ENCODE peak calls at places on chromosomes 7 and 10, in ten cellular contexts. One of them, this sample, is unnamed.

GRCh38 chr7:55966851-55967250 is 2.5 kb downstream of the NIPSNAP2 start:
- DNase-seq in neuronal stem cell: no peak
- DNase-seq in mesendoderm: peak
- DNase-seq in H9: no peak
- DNase-seq in neural progenitor cell: no peak
- DNase-seq in OCI-LY7: no peak
- DNase-seq in HCT116: no peak
- DNase-seq in astrocyte: no peak
- DNase-seq in HepG2: no peak
- DNase-seq in fibroblast of lung: no peak
- DNase-seq in this sample: no peak

GRCh38 chr10:74460812-74461211 is 309.8 kb downstream of the ADK start:
- DNase-seq in neuronal stem cell: no peak
- DNase-seq in mesendoderm: no peak
- DNase-seq in H9: no peak
- DNase-seq in neural progenitor cell: no peak
- DNase-seq in OCI-LY7: peak
- DNase-seq in HCT116: no peak
- DNase-seq in astrocyte: peak
- DNase-seq in HepG2: no peak
- DNase-seq in fibroblast of lung: peak
- DNase-seq in this sample: no peak

GRCh38 chr7:102992820-102993531 is 80.2 kb downstream of the LRRC17 start:
- DNase-seq in neuronal stem cell: no peak
- DNase-seq in mesendoderm: no peak
- DNase-seq in H9: no peak
- DNase-seq in neural progenitor cell: no peak
- DNase-seq in OCI-LY7: no peak
- DNase-seq in HCT116: peak
- DNase-seq in astrocyte: peak
- DNase-seq in HepG2: peak
- DNase-seq in fibroblast of lung: peak
- DNase-seq in this sample: peak

GRCh38 chr10:125209591-125210373 is 49.4 kb upstream of the CTBP2 start:
- DNase-seq in neuronal stem cell: no peak
- DNase-seq in mesendoderm: no peak
- DNase-seq in H9: no peak
- DNase-seq in neural progenitor cell: no peak
- DNase-seq in OCI-LY7: no peak
- DNase-seq in HCT116: no peak
- DNase-seq in astrocyte: peak
- DNase-seq in HepG2: no peak
- DNase-seq in fibroblast of lung: peak
- DNase-seq in this sample: no peak

GRCh38 chr7:3089493-3089892 is 45.8 kb upstream of the CARD11 start:
- DNase-seq in neuronal stem cell: peak
- DNase-seq in mesendoderm: peak
- DNase-seq in H9: peak
- DNase-seq in neural progenitor cell: peak
- DNase-seq in OCI-LY7: peak
- DNase-seq in HCT116: no peak
- DNase-seq in astrocyte: no peak
- DNase-seq in HepG2: peak
- DNase-seq in fibroblast of lung: peak
- DNase-seq in this sample: peak

GRCh38 chr10:89242340-89242680 is 9.3 kb downstream of the LIPA start:
- DNase-seq in neuronal stem cell: no peak
- DNase-seq in mesendoderm: no peak
- DNase-seq in H9: no peak
- DNase-seq in neural progenitor cell: peak
- DNase-seq in OCI-LY7: no peak
- DNase-seq in HCT116: no peak
- DNase-seq in astrocyte: no peak
- DNase-seq in HepG2: peak
- DNase-seq in fibroblast of lung: no peak
- DNase-seq in this sample: no peak

GRCh38 chr7:25678215-25678614 is 449.9 kb upstream of the NPVF start:
- DNase-seq in neuronal stem cell: no peak
- DNase-seq in mesendoderm: no peak
- DNase-seq in H9: no peak
- DNase-seq in neural progenitor cell: no peak
- DNase-seq in OCI-LY7: no peak
- DNase-seq in HCT116: no peak
- DNase-seq in astrocyte: no peak
- DNase-seq in HepG2: no peak
- DNase-seq in fibroblast of lung: no peak
- DNase-seq in this sample: no peak

GRCh38 chr7:95469187-95469586 is 16.6 kb upstream of the ASB4 start:
- DNase-seq in neuronal stem cell: no peak
- DNase-seq in mesendoderm: no peak
- DNase-seq in H9: no peak
- DNase-seq in neural progenitor cell: no peak
- DNase-seq in OCI-LY7: no peak
- DNase-seq in HCT116: no peak
- DNase-seq in astrocyte: no peak
- DNase-seq in HepG2: no peak
- DNase-seq in fibroblast of lung: no peak
- DNase-seq in this sample: no peak

GRCh38 chr7:24778543-24779282 is 21.4 kb upstream of the GSDME start:
- DNase-seq in neuronal stem cell: no peak
- DNase-seq in mesendoderm: no peak
- DNase-seq in H9: no peak
- DNase-seq in neural progenitor cell: no peak
- DNase-seq in OCI-LY7: peak
- DNase-seq in HCT116: no peak
- DNase-seq in astrocyte: peak
- DNase-seq in HepG2: no peak
- DNase-seq in fibroblast of lung: peak
- DNase-seq in this sample: no peak

GRCh38 chr10:7085913-7086589 is 324.8 kb downstream of the SFMBT2 start:
- DNase-seq in neuronal stem cell: no peak
- DNase-seq in mesendoderm: peak
- DNase-seq in H9: peak
- DNase-seq in neural progenitor cell: peak
- DNase-seq in OCI-LY7: no peak
- DNase-seq in HCT116: no peak
- DNase-seq in astrocyte: peak
- DNase-seq in HepG2: no peak
- DNase-seq in fibroblast of lung: peak
- DNase-seq in this sample: peak

GRCh38 chr10:77949167-77949566 is 22.6 kb upstream of the DLG5 start:
- DNase-seq in neuronal stem cell: no peak
- DNase-seq in mesendoderm: peak
- DNase-seq in H9: peak
- DNase-seq in neural progenitor cell: peak
- DNase-seq in OCI-LY7: no peak
- DNase-seq in HCT116: peak
- DNase-seq in astrocyte: peak
- DNase-seq in HepG2: no peak
- DNase-seq in fibroblast of lung: peak
- DNase-seq in this sample: no peak

GRCh38 chr10:48494073-48494472 is 110.8 kb downstream of the ARHGAP22 start:
- DNase-seq in neuronal stem cell: no peak
- DNase-seq in mesendoderm: peak
- DNase-seq in H9: peak
- DNase-seq in neural progenitor cell: no peak
- DNase-seq in OCI-LY7: no peak
- DNase-seq in HCT116: no peak
- DNase-seq in astrocyte: no peak
- DNase-seq in HepG2: no peak
- DNase-seq in fibroblast of lung: no peak
- DNase-seq in this sample: no peak

GRCh38 chr10:111455776-111456426 is 379.1 kb downstream of the ADRA2A start:
- DNase-seq in neuronal stem cell: no peak
- DNase-seq in mesendoderm: no peak
- DNase-seq in H9: no peak
- DNase-seq in neural progenitor cell: no peak
- DNase-seq in OCI-LY7: no peak
- DNase-seq in HCT116: no peak
- DNase-seq in astrocyte: no peak
- DNase-seq in HepG2: no peak
- DNase-seq in fibroblast of lung: no peak
- DNase-seq in this sample: no peak

GRCh38 chr7:1105189-1105588 is 17.3 kb downstream of the GPER1 start:
- DNase-seq in neuronal stem cell: no peak
- DNase-seq in mesendoderm: no peak
- DNase-seq in H9: no peak
- DNase-seq in neural progenitor cell: no peak
- DNase-seq in OCI-LY7: no peak
- DNase-seq in HCT116: no peak
- DNase-seq in astrocyte: no peak
- DNase-seq in HepG2: no peak
- DNase-seq in fibroblast of lung: no peak
- DNase-seq in this sample: no peak

GRCh38 chr10:35564276-35564982 is 40.7 kb upstream of the GJD4 start:
- DNase-seq in neuronal stem cell: no peak
- DNase-seq in mesendoderm: no peak
- DNase-seq in H9: no peak
- DNase-seq in neural progenitor cell: no peak
- DNase-seq in OCI-LY7: peak
- DNase-seq in HCT116: no peak
- DNase-seq in astrocyte: peak
- DNase-seq in HepG2: no peak
- DNase-seq in fibroblast of lung: peak
- DNase-seq in this sample: no peak

GRCh38 chr10:70568781-70569495 is 33.6 kb downstream of the PRF1 start:
- DNase-seq in neuronal stem cell: no peak
- DNase-seq in mesendoderm: no peak
- DNase-seq in H9: no peak
- DNase-seq in neural progenitor cell: no peak
- DNase-seq in OCI-LY7: no peak
- DNase-seq in HCT116: no peak
- DNase-seq in astrocyte: no peak
- DNase-seq in HepG2: no peak
- DNase-seq in fibroblast of lung: no peak
- DNase-seq in this sample: no peak

GRCh38 chr10:100745882-100746412 is 565 bp downstream of the PAX2 start:
- DNase-seq in neuronal stem cell: no peak
- DNase-seq in mesendoderm: peak
- DNase-seq in H9: no peak
- DNase-seq in neural progenitor cell: peak
- DNase-seq in OCI-LY7: no peak
- DNase-seq in HCT116: no peak
- DNase-seq in astrocyte: no peak
- DNase-seq in HepG2: no peak
- DNase-seq in fibroblast of lung: no peak
- DNase-seq in this sample: peak

GRCh38 chr10:131453772-131454634 is 142.5 kb upstream of the TCERG1L start:
- DNase-seq in neuronal stem cell: peak
- DNase-seq in mesendoderm: peak
- DNase-seq in H9: peak
- DNase-seq in neural progenitor cell: peak
- DNase-seq in OCI-LY7: peak
- DNase-seq in HCT116: peak
- DNase-seq in astrocyte: no peak
- DNase-seq in HepG2: peak
- DNase-seq in fibroblast of lung: no peak
- DNase-seq in this sample: peak
- H3K4me2 ChIP-seq in neuronal stem cell: peak
- H3K4me2 ChIP-seq in mesendoderm: peak
- H3K4me2 ChIP-seq in H9: peak
- H3K4me2 ChIP-seq in neural progenitor cell: peak
- H3K4me2 ChIP-seq in OCI-LY7: no peak
- H3K4me2 ChIP-seq in HCT116: no peak
- H3K4me2 ChIP-seq in astrocyte: peak
- H3K4me2 ChIP-seq in HepG2: no peak
- H3K4me2 ChIP-seq in fibroblast of lung: no peak
- H3K4me2 ChIP-seq in this sample: no peak

GRCh38 chr7:44735403-44736165 is 13.1 kb upstream of the ZMIZ2 start:
- DNase-seq in neuronal stem cell: no peak
- DNase-seq in mesendoderm: no peak
- DNase-seq in H9: no peak
- DNase-seq in neural progenitor cell: no peak
- DNase-seq in OCI-LY7: no peak
- DNase-seq in HCT116: peak
- DNase-seq in astrocyte: peak
- DNase-seq in HepG2: peak
- DNase-seq in fibroblast of lung: peak
- DNase-seq in this sample: no peak
- H3K4me2 ChIP-seq in neuronal stem cell: no peak
- H3K4me2 ChIP-seq in mesendoderm: no peak
- H3K4me2 ChIP-seq in H9: no peak
- H3K4me2 ChIP-seq in neural progenitor cell: no peak
- H3K4me2 ChIP-seq in OCI-LY7: no peak
- H3K4me2 ChIP-seq in HCT116: peak
- H3K4me2 ChIP-seq in astrocyte: peak
- H3K4me2 ChIP-seq in HepG2: no peak
- H3K4me2 ChIP-seq in fibroblast of lung: peak
- H3K4me2 ChIP-seq in this sample: no peak

DNA sequence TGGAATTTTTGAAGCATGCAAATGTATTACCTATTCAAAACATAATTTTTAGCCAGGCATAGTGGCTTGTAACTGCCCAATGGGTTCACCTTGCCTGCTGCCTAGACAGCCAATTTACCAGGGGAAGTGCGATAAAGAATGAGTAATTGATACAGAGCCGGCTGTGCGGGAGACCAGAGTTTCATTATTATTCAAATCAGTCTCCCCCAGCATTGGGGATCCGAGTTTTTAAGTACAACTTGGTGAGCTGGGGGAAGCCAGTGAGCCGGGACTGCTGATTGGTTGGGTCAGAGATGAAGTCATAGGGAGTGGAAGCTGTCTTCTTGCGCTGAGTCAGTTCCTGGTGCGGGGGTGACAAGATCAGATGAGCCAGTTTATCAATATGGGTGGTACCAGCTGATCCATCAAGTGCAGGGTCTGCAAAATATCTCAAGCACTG is 29.1 kb upstream of the NRBF2 start:
- DNase-seq in neuronal stem cell: peak
- DNase-seq in mesendoderm: peak
- DNase-seq in H9: peak
- DNase-seq in neural progenitor cell: peak
- DNase-seq in OCI-LY7: no peak
- DNase-seq in HCT116: no peak
- DNase-seq in astrocyte: peak
- DNase-seq in HepG2: no peak
- DNase-seq in fibroblast of lung: peak
- DNase-seq in this sample: peak
- H3K4me2 ChIP-seq in neuronal stem cell: no peak
- H3K4me2 ChIP-seq in mesendoderm: no peak
- H3K4me2 ChIP-seq in H9: no peak
- H3K4me2 ChIP-seq in neural progenitor cell: peak
- H3K4me2 ChIP-seq in OCI-LY7: no peak
- H3K4me2 ChIP-seq in HCT116: no peak
- H3K4me2 ChIP-seq in astrocyte: no peak
- H3K4me2 ChIP-seq in HepG2: no peak
- H3K4me2 ChIP-seq in fibroblast of lung: no peak
- H3K4me2 ChIP-seq in this sample: peak

GRCh38 chr10:60896033-60896432 is 48.0 kb downstream of the RHOBTB1 start:
- DNase-seq in neuronal stem cell: no peak
- DNase-seq in mesendoderm: no peak
- DNase-seq in H9: no peak
- DNase-seq in neural progenitor cell: no peak
- DNase-seq in OCI-LY7: no peak
- DNase-seq in HCT116: no peak
- DNase-seq in astrocyte: peak
- DNase-seq in HepG2: no peak
- DNase-seq in fibroblast of lung: peak
- DNase-seq in this sample: no peak
- H3K4me2 ChIP-seq in neuronal stem cell: no peak
- H3K4me2 ChIP-seq in mesendoderm: no peak
- H3K4me2 ChIP-seq in H9: no peak
- H3K4me2 ChIP-seq in neural progenitor cell: no peak
- H3K4me2 ChIP-seq in OCI-LY7: no peak
- H3K4me2 ChIP-seq in HCT116: no peak
- H3K4me2 ChIP-seq in astrocyte: no peak
- H3K4me2 ChIP-seq in HepG2: no peak
- H3K4me2 ChIP-seq in fibroblast of lung: no peak
- H3K4me2 ChIP-seq in this sample: no peak